ENCODE peak calls at places on chromosomes 3 and 15, in nine cellular contexts. H, K, I, C, O, Z, J, E and B are unnamed samples.
A peak's percentile ranks its signal among the peaks of the same experiment; 100 is the strongest.

GRCh38 chr3:115156255-115156654 is 9.2 kb upstream of the ZBTB20 start:
- DNase-seq in H (no peak), K (no peak), I (peak; percentile 16), C (no peak), O (no peak), Z (no peak), J (no peak), E (no peak), B (no peak)

GRCh38 chr15:22989576-22990477 is 9.7 kb upstream of the CYFIP1 start:
- DNase-seq in H (no peak), K (peak; percentile 41), I (peak; percentile 35), C (no peak), O (no peak), Z (no peak), J (no peak), E (no peak), B (no peak)

GRCh38 chr15:59191855-59192237 is 14.8 kb upstream of the LDHAL6B start:
- DNase-seq in H (no peak), K (peak; percentile 95), I (no peak), C (peak; percentile 80), O (peak; percentile 75), Z (no peak), J (peak; percentile 96), E (no peak), B (peak; percentile 99)

GRCh38 chr3:90180543-90180942 is 1073.1 kb downstream of the EPHA3 start:
- DNase-seq in H (no peak), K (no peak), I (no peak), C (no peak), O (no peak), Z (no peak), J (no peak), E (no peak), B (no peak)

GRCh38 chr3:163576314-163576713 is 1502.0 kb downstream of the SI start:
- DNase-seq in H (no peak), K (no peak), I (no peak), C (no peak), O (no peak), Z (no peak), J (no peak), E (no peak), B (no peak)

GRCh38 chr3:66039590-66039887 is 821 bp upstream of the MAGI1 start:
- DNase-seq in H (no peak), K (peak; percentile 60), I (peak; percentile 82), C (peak; percentile 58), O (peak; percentile 62), Z (no peak), J (no peak), E (no peak), B (no peak)

GRCh38 chr15:60005352-60006202 is 1.5 kb downstream of the FOXB1 start:
- DNase-seq in H (no peak), K (no peak), I (no peak), C (no peak), O (no peak), Z (no peak), J (no peak), E (no peak), B (no peak)

GRCh38 chr3:9496893-9497292 is 56.7 kb downstream of the LHFPL4 start:
- DNase-seq in H (no peak), K (no peak), I (no peak), C (no peak), O (no peak), Z (no peak), J (no peak), E (no peak), B (no peak)

GRCh38 chr3:101069796-101070195 is 76.6 kb upstream of the ABI3BP start:
- DNase-seq in H (no peak), K (peak; percentile 32), I (no peak), C (no peak), O (no peak), Z (no peak), J (peak; percentile 22), E (no peak), B (no peak)

GRCh38 chr3:150515210-150515609 is 31.1 kb downstream of the SERP1 start:
- DNase-seq in H (no peak), K (peak; percentile 28), I (no peak), C (no peak), O (no peak), Z (no peak), J (no peak), E (no peak), B (no peak)

GRCh38 chr3:127536818-127537810 is 53.4 kb downstream of the TPRA1 start:
- DNase-seq in H (no peak), K (no peak), I (peak; percentile 79), C (no peak), O (no peak), Z (no peak), J (no peak), E (no peak), B (no peak)

GRCh38 chr15:78222745-78223395 is 11.5 kb downstream of the ACSBG1 start:
- DNase-seq in H (no peak), K (no peak), I (no peak), C (no peak), O (no peak), Z (no peak), J (no peak), E (no peak), B (no peak)

DNA sequence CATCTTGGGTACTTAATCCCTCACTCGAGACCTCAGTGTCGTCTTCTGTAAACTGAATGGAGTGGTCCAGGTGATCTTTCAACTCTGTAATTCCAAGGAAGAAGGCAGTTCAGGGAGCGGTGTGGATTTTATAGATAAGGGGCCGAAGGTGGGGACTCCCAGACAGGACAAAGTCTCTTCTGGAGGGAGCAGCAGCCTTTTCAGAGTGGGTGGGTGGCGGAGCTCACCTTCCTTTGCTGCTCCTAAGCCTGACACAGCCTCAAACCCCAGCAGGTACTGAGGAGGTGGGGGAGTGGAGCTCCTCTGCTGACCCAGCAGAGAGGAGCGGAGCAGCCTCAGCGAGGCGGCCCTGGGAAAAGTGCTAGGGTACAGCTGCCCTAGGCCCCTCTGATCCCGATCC is 72.1 kb downstream of the SLC30A4 start:
- DNase-seq in H (no peak), K (no peak), I (no peak), C (no peak), O (no peak), Z (no peak), J (no peak), E (no peak), B (no peak)
- H3K4me3 ChIP-seq in H (peak overlapping the region; percentile 35), K (no peak overlapping the region), I (no peak overlapping the region), C (no peak overlapping the region), O (no peak overlapping the region), Z (no peak overlapping the region), J (no peak overlapping the region), E (no peak overlapping the region), B (no peak overlapping the region)

DNA sequence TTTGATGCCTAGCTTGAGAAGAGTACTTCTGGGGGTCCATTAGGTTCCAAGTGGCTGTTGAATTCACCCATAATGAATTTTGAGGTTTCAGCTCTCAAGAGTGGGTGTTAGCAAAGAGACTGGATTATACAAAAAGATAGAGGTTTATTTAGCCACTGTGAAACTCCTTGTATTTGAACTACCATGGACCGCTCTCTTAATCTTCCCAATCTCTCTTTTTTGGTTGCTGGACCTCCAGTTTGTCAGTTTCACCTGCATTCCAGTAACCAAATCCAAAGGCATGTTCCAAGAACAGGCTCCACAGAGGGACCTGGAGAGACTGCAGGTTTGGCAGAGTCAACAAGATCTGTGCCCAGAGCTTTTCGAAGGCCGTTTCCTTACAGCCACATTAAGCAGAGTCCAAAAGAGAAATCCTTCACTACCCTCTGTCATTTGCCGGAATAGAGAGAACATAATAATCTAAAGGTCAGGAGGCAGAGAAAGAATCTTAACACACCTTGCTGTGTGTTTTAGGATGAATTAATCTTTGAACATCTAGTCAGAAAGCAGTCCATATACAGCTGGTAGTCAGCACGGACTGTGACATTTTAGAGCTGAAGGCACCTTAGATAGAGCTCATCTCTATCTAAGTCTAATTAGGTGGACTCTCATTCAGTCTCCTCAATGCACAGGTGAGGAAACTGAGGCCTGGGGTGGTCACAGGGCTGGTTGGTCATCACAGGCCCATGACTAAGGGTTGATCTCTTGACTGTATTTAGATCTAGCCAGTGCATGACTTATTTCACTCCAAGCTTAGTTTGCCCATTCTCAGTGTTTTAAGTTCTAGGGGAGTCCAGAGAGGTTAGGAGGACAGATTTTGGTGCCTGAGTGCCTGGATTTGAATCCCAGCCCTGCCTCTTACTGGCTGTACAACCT is 1.3 kb downstream of the ABHD2 start:
- DNase-seq in H (no peak), K (no peak), I (no peak), C (no peak), O (no peak), Z (no peak), J (no peak), E (no peak), B (no peak)
- H3K4me3 ChIP-seq in H (peak overlapping the region; percentile 97), K (peak overlapping the region; percentile 87), I (no peak overlapping the region), C (peak overlapping the region; percentile 93), O (no peak overlapping the region), Z (peak overlapping the region; percentile 78), J (peak overlapping the region; percentile 73), E (peak overlapping the region; percentile 88), B (peak overlapping the region; percentile 93)

DNA sequence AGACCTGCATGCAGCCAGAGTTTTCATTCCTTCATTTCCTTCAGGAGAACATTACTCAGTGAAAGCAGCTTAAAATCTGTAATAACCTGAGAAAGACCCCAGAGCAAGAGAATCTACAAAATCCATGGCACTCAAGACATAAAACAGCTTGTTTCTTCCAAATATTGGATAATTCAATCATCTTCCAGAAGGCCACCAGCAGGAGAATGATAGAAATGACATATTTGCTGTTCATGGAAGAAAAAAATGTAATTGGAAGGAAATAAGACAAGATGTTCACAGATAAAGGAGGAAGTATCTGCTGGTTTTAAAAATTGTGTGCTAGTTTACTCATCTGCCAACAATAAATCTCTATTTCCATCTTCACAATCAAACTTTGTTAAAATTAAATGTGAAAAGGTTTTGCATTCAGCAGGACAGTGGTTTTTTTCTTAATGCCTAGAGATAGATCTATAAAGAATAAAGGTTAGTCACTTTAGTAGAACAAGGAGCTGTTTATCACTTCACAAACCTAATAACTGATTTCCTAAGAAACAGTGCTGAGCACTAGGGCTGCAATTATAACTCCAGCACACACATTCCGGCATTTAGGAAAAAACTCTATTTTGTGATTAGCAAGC is 530.8 kb downstream of the NSUN3 start:
- DNase-seq in H (no peak), K (no peak), I (no peak), C (no peak), O (no peak), Z (no peak), J (no peak), E (no peak), B (no peak)
- H3K4me3 ChIP-seq in H (no peak overlapping the region), K (no peak overlapping the region), I (no peak overlapping the region), C (no peak overlapping the region), O (no peak overlapping the region), Z (no peak overlapping the region), J (no peak overlapping the region), E (no peak overlapping the region), B (no peak overlapping the region)

GRCh38 chr3:46559030-46559704 is 6.9 kb downstream of the LRRC2 start:
- DNase-seq in H (no peak), K (no peak), I (no peak), C (no peak), O (no peak), Z (no peak), J (peak; percentile 33), E (no peak), B (no peak)
- H3K4me3 ChIP-seq in H (no peak overlapping the region), K (no peak overlapping the region), I (no peak overlapping the region), C (no peak overlapping the region), O (no peak overlapping the region), Z (no peak overlapping the region), J (no peak overlapping the region), E (no peak overlapping the region), B (no peak overlapping the region)

GRCh38 chr3:129689036-129689435 is 82.6 kb upstream of the PLXND1 start:
- DNase-seq in H (no peak), K (no peak), I (no peak), C (no peak), O (no peak), Z (no peak), J (no peak), E (no peak), B (no peak)
- H3K4me3 ChIP-seq in H (no peak overlapping the region), K (no peak overlapping the region), I (no peak overlapping the region), C (no peak overlapping the region), O (no peak overlapping the region), Z (peak overlapping the region; percentile 49), J (no peak overlapping the region), E (no peak overlapping the region), B (no peak overlapping the region)

GRCh38 chr15:67085818-67086649 is 20.6 kb downstream of the SMAD3 start:
- DNase-seq in H (no peak), K (peak; percentile 95), I (peak; percentile 88), C (peak; percentile 96), O (no peak), Z (no peak), J (peak; percentile 88), E (peak; percentile 95), B (no peak)
- H3K4me3 ChIP-seq in H (no peak overlapping the region), K (no peak overlapping the region), I (no peak overlapping the region), C (no peak overlapping the region), O (no peak overlapping the region), Z (no peak overlapping the region), J (no peak overlapping the region), E (peak overlapping the region; percentile 54), B (no peak overlapping the region)